ENCODE peak calls at places on chromosomes 5 and 9, in four cellular contexts. K is K562, G is HCT116, I is HepG2. V is an unnamed sample. For H3K4me1, the result is how much of the 10 kb centered on the place peaks cover.

GRCh38 chr9:97788763-97789663 is 64.0 kb upstream of the FOXE1 start:
- DNase-seq in K (no peak), G (no peak), I (peak), V (no peak)

GRCh38 chr5:10691826-10692785 is 68.9 kb downstream of the DAP start:
- DNase-seq in K (no peak), G (no peak), I (no peak), V (no peak)

GRCh38 chr5:36066540-36067210 is at the start of gene UGT3A2:
- DNase-seq in K (no peak), G (no peak), I (no peak), V (no peak)

GRCh38 chr5:9356306-9356942 is 189.5 kb downstream of the SEMA5A start:
- DNase-seq in K (no peak), G (no peak), I (no peak), V (no peak)

GRCh38 chr5:919356-920000 is 26.8 kb downstream of the TRIP13 start:
- DNase-seq in K (no peak), G (no peak), I (peak), V (no peak)

GRCh38 chr9:6079386-6079785 is 64.0 kb upstream of the RANBP6 start:
- DNase-seq in K (no peak), G (no peak), I (no peak), V (no peak)

GRCh38 chr9:36191290-36191645 is 547 bp downstream of the CLTA start:
- DNase-seq in K (no peak), G (no peak), I (no peak), V (no peak)

GRCh38 chr9:20408513-20408912 is 213.8 kb downstream of the MLLT3 start:
- DNase-seq in K (no peak), G (no peak), I (no peak), V (no peak)

GRCh38 chr9:138100711-138101349 is 223.2 kb downstream of the CACNA1B start:
- DNase-seq in K (no peak), G (no peak), I (no peak), V (no peak)

GRCh38 chr9:129868033-129868395 is 32.8 kb downstream of the USP20 start:
- DNase-seq in K (no peak), G (no peak), I (no peak), V (no peak)

GRCh38 chr9:32550046-32550608 is 2.0 kb upstream of the SMIM27 start:
- DNase-seq in K (no peak), G (no peak), I (no peak), V (no peak)

GRCh38 chr5:87147441-87147840 is 120.2 kb upstream of the RASA1 start:
- DNase-seq in K (no peak), G (no peak), I (no peak), V (no peak)

GRCh38 chr9:136663311-136663679 is 579 bp downstream of the EGFL7 start:
- DNase-seq in K (no peak), G (no peak), I (no peak), V (no peak)

GRCh38 chr9:130707225-130707976 is 13.8 kb downstream of the EXOSC2 start:
- DNase-seq in K (no peak), G (no peak), I (peak), V (no peak)

GRCh38 chr9:123679330-123679987 is 250.5 kb downstream of the DENND1A start:
- DNase-seq in K (no peak), G (no peak), I (peak), V (no peak)

GRCh38 chr5:174327317-174327864 is 281.9 kb downstream of the NSG2 start:
- DNase-seq in K (peak), G (peak), I (peak), V (peak)

GRCh38 chr5:61732376-61732775 is 400.3 kb downstream of the ZSWIM6 start:
- DNase-seq in K (no peak), G (no peak), I (no peak), V (no peak)

GRCh38 chr5:96053063-96053735 is 91.5 kb upstream of the ELL2 start:
- DNase-seq in K (no peak), G (no peak), I (no peak), V (no peak)

GRCh38 chr5:13350754-13351153 is 593.7 kb downstream of the DNAH5 start:
- DNase-seq in K (no peak), G (no peak), I (no peak), V (no peak)

GRCh38 chr5:170591055-170591454 is 87.2 kb downstream of the KCNIP1 start:
- DNase-seq in K (no peak), G (no peak), I (no peak), V (no peak)

GRCh38 chr5:86679529-86679928 is 61.8 kb downstream of the COX7C start:
- DNase-seq in K (peak), G (peak), I (peak), V (peak)

GRCh38 chr5:37888476-37888875 is 48.6 kb upstream of the GDNF start:
- DNase-seq in K (no peak), G (no peak), I (no peak), V (no peak)

GRCh38 chr5:28576022-28576421 is 1537.6 kb upstream of the CDH9 start:
- DNase-seq in K (no peak), G (no peak), I (peak), V (no peak)

GRCh38 chr9:101707708-101708107 is 30.7 kb downstream of the GRIN3A start:
- DNase-seq in K (no peak), G (no peak), I (no peak), V (no peak)

GRCh38 chr5:43039468-43040286 is 442 bp downstream of the ANXA2R start:
- DNase-seq in K (peak), G (peak), I (peak), V (peak)

GRCh38 chr9:27353405-27354229 is 56.7 kb upstream of the EQTN start:
- DNase-seq in K (no peak), G (no peak), I (no peak), V (no peak)

GRCh38 chr5:139698461-139699146 is 50.5 kb downstream of the CXXC5 start:
- DNase-seq in K (no peak), G (no peak), I (no peak), V (no peak)

GRCh38 chr5:139704748-139705147 is 56.6 kb downstream of the CXXC5 start:
- DNase-seq in K (no peak), G (no peak), I (no peak), V (no peak)

GRCh38 chr5:139699352-139699751 is 51.2 kb downstream of the CXXC5 start:
- DNase-seq in K (no peak), G (no peak), I (no peak), V (no peak)

GRCh38 chr5:139702548-139702947 is 54.4 kb downstream of the CXXC5 start:
- DNase-seq in K (no peak), G (no peak), I (no peak), V (no peak)

DNA sequence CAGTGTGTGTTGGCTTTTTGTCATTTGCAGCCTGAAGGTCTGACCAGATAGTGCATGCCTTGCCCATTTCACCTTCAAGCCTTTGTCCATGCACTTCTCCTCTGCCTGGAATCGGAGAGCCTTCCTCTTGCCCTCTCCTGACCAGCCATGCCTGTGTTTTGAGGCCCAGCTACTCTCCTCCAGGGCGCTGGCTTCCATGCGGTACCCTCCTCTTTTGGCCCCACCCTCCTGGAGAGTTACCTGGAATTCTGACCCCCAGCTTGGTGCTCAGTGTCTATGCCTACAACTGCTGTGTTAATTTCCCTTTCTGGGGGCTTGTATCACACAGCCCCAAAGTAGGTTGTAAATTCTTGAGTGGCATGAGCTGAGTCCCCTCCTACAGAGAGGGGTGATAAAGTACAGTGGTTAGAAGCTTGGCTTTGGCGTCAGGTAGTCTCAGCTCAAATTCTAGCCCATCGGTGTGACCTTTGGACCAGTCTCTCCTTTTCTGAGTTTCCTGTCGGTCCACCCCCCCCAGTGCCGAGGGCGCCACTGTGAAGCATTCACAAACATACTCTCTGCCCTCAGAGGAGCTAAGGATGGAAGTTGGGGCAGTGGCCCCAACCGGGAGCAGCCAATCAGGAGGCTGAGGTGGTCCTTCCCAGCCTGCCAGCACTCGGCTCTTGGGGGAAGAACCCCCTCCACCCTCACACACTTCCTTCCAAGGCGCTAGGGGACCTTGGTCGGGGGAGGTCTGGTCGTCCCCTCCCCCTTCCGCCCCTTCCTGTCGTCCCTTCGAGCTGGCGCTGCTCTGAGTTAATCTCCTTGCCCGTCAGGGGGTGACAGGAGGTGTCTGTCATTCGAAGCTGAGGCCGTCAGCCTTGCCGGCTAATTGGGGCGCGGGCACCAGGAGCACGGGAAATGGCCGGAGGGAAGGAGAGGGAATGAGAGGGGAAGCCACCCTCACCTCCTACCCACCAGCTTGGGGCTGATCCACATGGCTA is 52.9 kb downstream of the CXXC5 start:
- DNase-seq in K (peak), G (no peak), I (peak), V (no peak)
- H3K4me1 ChIP-seq in K (half or more), G (under half), I (half or more), V (under half)

DNA sequence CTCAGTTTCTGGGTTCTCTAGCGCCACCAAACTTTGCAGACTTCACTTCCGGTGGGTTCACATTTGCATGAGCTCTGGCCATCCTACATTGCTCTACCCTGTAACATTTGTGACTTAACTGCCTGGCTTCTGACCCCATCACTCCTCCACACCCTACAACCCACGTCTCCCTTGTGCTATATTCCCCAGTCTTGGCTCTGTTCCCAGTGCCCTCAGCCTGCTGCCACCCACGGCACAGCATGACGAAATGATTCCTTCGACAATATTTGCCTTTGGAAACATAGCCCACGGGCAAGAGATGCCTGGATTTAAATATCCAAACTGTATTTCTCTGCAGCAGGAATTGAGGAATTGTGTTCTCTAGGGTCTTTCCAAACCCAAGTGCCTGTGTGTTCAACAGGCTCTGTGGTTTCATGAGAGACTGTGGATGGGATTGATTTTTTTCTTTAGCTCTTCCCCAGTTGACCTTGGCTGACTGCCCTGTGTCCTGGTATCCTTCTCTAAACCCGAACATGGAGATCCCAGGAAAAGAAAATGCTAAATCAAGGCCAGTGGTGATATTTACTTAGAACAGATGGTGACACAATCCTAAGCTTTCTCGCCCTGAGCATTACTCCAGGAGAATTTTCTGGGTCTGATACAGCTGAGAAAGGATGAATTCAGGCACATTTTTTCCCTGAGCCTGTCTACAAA is 44.4 kb upstream of the GRIA1 start:
- DNase-seq in K (no peak), G (no peak), I (no peak), V (no peak)
- TF ChIP-seq TCF7L2 in K (no peak), G (no peak), I (no peak), V (no peak)

DNA sequence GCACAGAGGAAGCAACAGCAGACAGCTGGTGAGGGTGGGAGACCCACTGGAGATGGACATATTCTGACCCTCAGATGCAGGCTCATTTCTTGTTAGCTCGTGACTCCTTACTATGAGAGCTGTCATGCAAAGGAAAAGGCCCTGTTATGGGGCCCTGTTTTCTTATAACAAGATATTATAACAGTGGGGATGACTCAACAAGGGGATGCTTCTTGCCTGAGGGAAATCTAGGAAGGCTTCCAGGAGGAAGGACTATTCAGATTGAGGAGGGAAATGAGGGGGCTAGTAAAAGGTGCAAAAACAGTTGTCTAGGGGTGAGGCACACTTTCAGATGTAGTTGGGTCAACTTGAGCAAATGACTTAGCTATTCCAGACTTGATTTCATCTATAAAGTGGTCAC is 83.0 kb downstream of the DAB2IP start:
- DNase-seq in K (no peak), G (no peak), I (no peak), V (no peak)
- H3K4me1 ChIP-seq in K (under half), G (under half), I (under half), V (under half)

GRCh38 chr9:107019216-107019615 is 156.2 kb downstream of the ZNF462 start:
- DNase-seq in K (no peak), G (no peak), I (no peak), V (no peak)
- TF ChIP-seq TCF7L2 in K (no peak), G (no peak), I (no peak), V (no peak)

DNA sequence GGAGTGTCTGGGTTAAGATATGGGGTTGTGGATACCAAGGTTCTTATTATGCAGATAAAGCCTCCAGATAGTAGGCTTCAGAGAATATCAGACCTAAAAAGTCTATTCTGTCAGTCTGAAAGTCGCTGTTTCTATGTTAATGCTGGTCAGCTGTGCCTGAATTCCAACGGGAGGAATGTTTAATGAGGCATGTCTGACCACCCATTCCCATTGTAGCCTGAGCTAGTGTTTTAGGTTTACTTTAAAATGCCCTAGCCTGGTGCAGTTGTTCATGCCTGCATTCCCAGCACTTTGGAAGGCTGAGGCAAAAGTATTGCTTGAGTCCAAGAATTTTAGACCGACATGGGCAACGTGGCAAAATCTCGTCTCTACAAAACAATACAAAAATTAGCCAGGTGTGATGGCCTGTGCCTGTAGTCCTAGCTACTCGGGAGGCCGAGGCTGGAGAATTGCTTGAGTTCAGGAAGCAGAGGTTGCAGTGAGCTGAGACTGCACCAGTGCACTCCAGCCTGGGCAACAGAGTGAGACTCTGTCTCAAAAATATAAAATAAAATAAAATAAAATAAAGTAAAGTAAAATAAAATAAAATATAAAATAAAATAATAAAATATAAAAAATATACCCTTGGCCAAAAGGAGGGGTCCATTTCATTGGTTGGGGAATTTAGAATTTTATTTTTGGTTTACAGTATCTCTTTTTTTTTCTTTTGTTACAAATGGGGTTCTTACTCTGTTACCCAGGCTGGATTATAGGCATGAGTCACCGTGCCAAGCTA is 7.8 kb upstream of the SOX30 start:
- DNase-seq in K (no peak), G (no peak), I (no peak), V (no peak)
- H3K4me1 ChIP-seq in K (under half), G (under half), I (under half), V (under half)

GRCh38 chr9:76203373-76203772 is 190.9 kb downstream of the RFK start:
- DNase-seq in K (no peak), G (no peak), I (no peak), V (no peak)
- TF ChIP-seq TCF7L2 in K (no peak), G (no peak), I (no peak), V (no peak)